ENCODE peak calls at places on chromosomes 4 and X, in six cellular contexts. V is T-helper 1 cell, R is hepatocyte, N is NCI-H1930, D is brain microvascular endothelial cell, I is lower lobe of right lung. F is an unnamed sample.

GRCh38 chr4:167234388-167234881 is at the start of gene SPOCK3:
- DNase-seq in V (peak; percentile 6), R (peak; percentile 70), N (peak; percentile 18), D (peak; percentile 4), I (peak; percentile 56), F (peak; percentile 79)

GRCh38 chrX:9102956-9103355 is 69.0 kb upstream of the FAM9B start:
- DNase-seq in V (no peak), R (no peak), N (no peak), D (no peak), I (no peak), F (no peak)

GRCh38 chr4:164304240-164304639 is 449.7 kb upstream of the SMIM31 start:
- DNase-seq in V (no peak), R (no peak), N (no peak), D (no peak), I (no peak), F (no peak)

GRCh38 chr4:6769138-6769983 is 13.2 kb upstream of the KIAA0232 start:
- DNase-seq in V (peak; percentile 31), R (no peak), N (no peak), D (no peak), I (peak; percentile 18), F (peak; percentile 66)

GRCh38 chrX:133792198-133792953 is 193.0 kb downstream of the GPC3 start:
- DNase-seq in V (peak; percentile 53), R (peak; percentile 80), N (peak; percentile 61), D (peak; percentile 48), I (peak; percentile 52), F (no peak)

GRCh38 chr4:140188975-140189374 is 35.0 kb upstream of the MAML3 start:
- DNase-seq in V (no peak), R (peak; percentile 16), N (no peak), D (peak; percentile 55), I (peak; percentile 49), F (no peak)

GRCh38 chr4:84852081-84852480 is 114.4 kb downstream of the WDFY3 start:
- DNase-seq in V (no peak), R (no peak), N (peak; percentile 81), D (no peak), I (no peak), F (no peak)

GRCh38 chr4:88308587-88308986 is 24.2 kb upstream of the PPM1K start:
- DNase-seq in V (no peak), R (no peak), N (no peak), D (no peak), I (no peak), F (no peak)

GRCh38 chr4:102454278-102454677 is 46.9 kb upstream of the NFKB1 start:
- DNase-seq in V (no peak), R (no peak), N (no peak), D (no peak), I (no peak), F (no peak)

GRCh38 chr4:81260443-81261102 is 45.6 kb upstream of the PRKG2 start:
- DNase-seq in V (no peak), R (no peak), N (no peak), D (no peak), I (no peak), F (no peak)

GRCh38 chr4:82947498-82947897 is 47.0 kb downstream of the THAP9 start:
- DNase-seq in V (no peak), R (no peak), N (no peak), D (no peak), I (no peak), F (no peak)

GRCh38 chr4:153471691-153472080 is 5.5 kb downstream of the TMEM131L start:
- DNase-seq in V (peak; percentile 66), R (no peak), N (no peak), D (no peak), I (no peak), F (no peak)

GRCh38 chr4:173212379-173212778 is 43.8 kb downstream of the GALNT7 start:
- DNase-seq in V (no peak), R (no peak), N (no peak), D (no peak), I (no peak), F (no peak)

GRCh38 chr4:102824398-102824797 is 3.0 kb downstream of the UBE2D3 start:
- DNase-seq in V (no peak), R (no peak), N (no peak), D (no peak), I (no peak), F (no peak)

F was measured in chondrocyte.